ENCODE peak calls at places on chromosomes 11 and 22, in six cellular contexts. W is activated T-cell treated with anti-CD3 and anti-CD28 coated beads for 1 hour; L is stimulated activated CD8-positive, alpha-beta memory T cell treated with anti-CD3 and anti-CD28 coated beads, Interleukin-15, amount 100 ng/mL, for 1 hour; T is stimulated activated CD4-positive, alpha-beta T cell treated with anti-CD3 and anti-CD28 coated beads, Interleukin-2, amount 100 ng/mL, for 48 hours; P is kidney glomerular epithelial cell; S is suprapubic skin. Q is an unnamed sample.

GRCh38 chr22:44996648-44997047 is 13.2 kb downstream of the PHF21B start:
- DNase-seq in W (no peak), L (no peak), T (no peak), P (no peak), S (no peak), Q (no peak)

GRCh38 chr11:72287293-72287692 is 43.3 kb upstream of the PHOX2A start:
- DNase-seq in W (no peak), L (no peak), T (no peak), P (no peak), S (no peak), Q (no peak)

GRCh38 chr11:35590412-35590811 is 27.8 kb upstream of the FJX1 start:
- DNase-seq in W (no peak), L (no peak), T (no peak), P (no peak), S (no peak), Q (no peak)

GRCh38 chr22:45768490-45768889 is 96.9 kb downstream of the ATXN10 start:
- DNase-seq in W (no peak), L (no peak), T (no peak), P (no peak), S (no peak), Q (no peak)

GRCh38 chr11:102983491-102983890 is 28.0 kb upstream of the MMP13 start:
- DNase-seq in W (no peak), L (no peak), T (no peak), P (no peak), S (no peak), Q (no peak)

GRCh38 chr11:35126879-35127576 is 11.9 kb upstream of the CD44 start:
- DNase-seq in W (no peak), L (no peak), T (no peak), P (no peak), S (no peak), Q (no peak)

GRCh38 chr11:44112083-44112865 is 16.8 kb downstream of the EXT2 start:
- DNase-seq in W (no peak), L (no peak), T (no peak), P (peak; percentile 30), S (no peak), Q (no peak)

GRCh38 chr11:125105921-125106320 is 5.5 kb downstream of the TMEM218 start:
- DNase-seq in W (no peak), L (no peak), T (no peak), P (no peak), S (no peak), Q (no peak)

GRCh38 chr11:27673979-27674663 is 26.1 kb downstream of the BDNF start:
- DNase-seq in W (no peak), L (no peak), T (no peak), P (no peak), S (no peak), Q (no peak)

GRCh38 chr11:2804189-2804588 is 81.4 kb downstream of the CDKN1C start:
- DNase-seq in W (no peak), L (no peak), T (no peak), P (no peak), S (peak; percentile 69), Q (no peak)

GRCh38 chr22:27918351-27919221 is 470 bp downstream of the PITPNB start:
- DNase-seq in W (peak; percentile 18), L (peak; percentile 14), T (peak; percentile 51), P (peak; percentile 15), S (peak; percentile 83), Q (no peak)

GRCh38 chr11:95277868-95278267 is 46.9 kb upstream of the SESN3 start:
- DNase-seq in W (no peak), L (no peak), T (no peak), P (no peak), S (no peak), Q (no peak)

GRCh38 chr11:132177106-132177505 is 806.7 kb downstream of the NTM start:
- DNase-seq in W (no peak), L (no peak), T (no peak), P (peak; percentile 42), S (no peak), Q (peak; percentile 24)

GRCh38 chr11:73566422-73566821 is 31.5 kb downstream of the FAM168A start:
- DNase-seq in W (no peak), L (no peak), T (no peak), P (no peak), S (no peak), Q (no peak)

GRCh38 chr11:102518296-102519094 is 12.1 kb downstream of the MMP7 start:
- DNase-seq in W (no peak), L (no peak), T (no peak), P (no peak), S (no peak), Q (no peak)

GRCh38 chr11:102849319-102849718 is 5.9 kb upstream of the MMP3 start:
- DNase-seq in W (no peak), L (no peak), T (no peak), P (no peak), S (no peak), Q (no peak)

GRCh38 chr11:103608566-103608965 is 427.9 kb upstream of the DDI1 start:
- DNase-seq in W (no peak), L (no peak), T (no peak), P (no peak), S (no peak), Q (no peak)

GRCh38 chr11:73306069-73306468 is 2.0 kb upstream of the ARHGEF17 start:
- DNase-seq in W (no peak), L (no peak), T (no peak), P (no peak), S (no peak), Q (no peak)

GRCh38 chr22:27888310-27888709 is 30.7 kb downstream of the PITPNB start:
- DNase-seq in W (no peak), L (no peak), T (no peak), P (no peak), S (no peak), Q (no peak)

GRCh38 chr11:59857444-59858434 is 8.5 kb downstream of the TCN1 start:
- DNase-seq in W (no peak), L (no peak), T (peak; percentile 2), P (peak; percentile 32), S (no peak), Q (peak; percentile 5)

GRCh38 chr11:75399344-75400109 is at the start of gene RPS3:
- DNase-seq in W (peak; percentile 81), L (peak; percentile 78), T (peak; percentile 83), P (peak; percentile 91), S (peak; percentile 96), Q (peak; percentile 86)

GRCh38 chr11:73950869-73951710 is at the start of gene DNAJB13:
- DNase-seq in W (no peak), L (no peak), T (no peak), P (peak; percentile 46), S (no peak), Q (no peak)

GRCh38 chr22:19121631-19122142 is 525 bp downstream of the DGCR2 start:
- DNase-seq in W (no peak), L (no peak), T (peak; percentile 13), P (no peak), S (peak; percentile 86), Q (peak; percentile 9)

GRCh38 chr22:49139492-49140151 is 688.1 kb downstream of the BRD1 start:
- DNase-seq in W (no peak), L (no peak), T (no peak), P (no peak), S (peak; percentile 65), Q (no peak)

GRCh38 chr11:63573881-63574855 is 11.0 kb upstream of the PLAAT2 start:
- DNase-seq in W (no peak), L (no peak), T (no peak), P (peak; percentile 26), S (no peak), Q (peak; percentile 38)

GRCh38 chr11:70573701-70574151 is 175.4 kb downstream of the CTTN start:
- DNase-seq in W (no peak), L (no peak), T (no peak), P (no peak), S (no peak), Q (no peak)

GRCh38 chr22:37109242-37109917 is at the start of gene TMPRSS6:
- DNase-seq in W (no peak), L (no peak), T (no peak), P (no peak), S (no peak), Q (no peak)

GRCh38 chr11:46547579-46547978 is 46.2 kb downstream of the AMBRA1 start:
- DNase-seq in W (no peak), L (no peak), T (no peak), P (no peak), S (no peak), Q (no peak)

GRCh38 chr11:7341551-7341950 is 89.8 kb downstream of the SYT9 start:
- DNase-seq in W (no peak), L (no peak), T (no peak), P (no peak), S (no peak), Q (no peak)

GRCh38 chr22:24506802-24507438 is 11.8 kb downstream of the UPB1 start:
- DNase-seq in W (no peak), L (no peak), T (no peak), P (no peak), S (peak; percentile 20), Q (peak; percentile 25)

GRCh38 chr11:106327134-106327533 is 249.7 kb downstream of the AASDHPPT start:
- DNase-seq in W (no peak), L (no peak), T (no peak), P (no peak), S (no peak), Q (no peak)

GRCh38 chr11:65305501-65306268 is 9.0 kb upstream of the CDC42EP2 start:
- DNase-seq in W (no peak), L (no peak), T (no peak), P (no peak), S (no peak), Q (no peak)

GRCh38 chr11:15199693-15200092 is 85.0 kb downstream of the INSC start:
- DNase-seq in W (no peak), L (no peak), T (no peak), P (peak; percentile 10), S (no peak), Q (no peak)

GRCh38 chr11:3807856-3808845 is at the start of gene PGAP2:
- DNase-seq in W (peak; percentile 47), L (peak; percentile 28), T (peak; percentile 52), P (peak; percentile 75), S (peak; percentile 84), Q (peak; percentile 41)

GRCh38 chr11:72643547-72643946 is 30.7 kb downstream of the PDE2A start:
- DNase-seq in W (no peak), L (no peak), T (no peak), P (peak; percentile 61), S (no peak), Q (peak; percentile 67)

GRCh38 chr22:43337385-43337784 is 5.8 kb downstream of the SCUBE1 start:
- DNase-seq in W (no peak), L (no peak), T (no peak), P (no peak), S (no peak), Q (no peak)

GRCh38 chr22:27435839-27436581 is 365.5 kb downstream of the MN1 start:
- DNase-seq in W (no peak), L (no peak), T (no peak), P (no peak), S (no peak), Q (no peak)

GRCh38 chr11:43736502-43737193 is 56.1 kb downstream of the HSD17B12 start:
- DNase-seq in W (no peak), L (no peak), T (no peak), P (peak; percentile 4), S (no peak), Q (no peak)

Q was measured in NCI-H460.